ENCODE peak calls at places on chromosomes 16 and 17, in eight cellular contexts. G is stimulated activated CD4-positive, alpha-beta T cell treated with anti-CD3 and anti-CD28 coated beads, Interleukin-15, amount 100 ng/mL, for 1 hour; F is OCI-LY7; C is non-pigmented ciliary epithelial cell; L is cardiac muscle cell; U is GM04504; D is astrocyte of the spinal cord; N is epithelial cell of esophagus. H is an unnamed sample.

GRCh38 chr17:12388206-12388605 is 277.5 kb upstream of the MYOCD start:
- DNase-seq in G (no peak), F (no peak), C (no peak), L (no peak), U (peak), D (peak), N (no peak), H (peak)

GRCh38 chr17:79862259-79862658 is 23.0 kb upstream of the CBX4 start:
- DNase-seq in G (no peak), F (no peak), C (no peak), L (no peak), U (no peak), D (no peak), N (no peak), H (no peak)

GRCh38 chr16:69201291-69201690 is 14.3 kb downstream of the SNTB2 start:
- DNase-seq in G (no peak), F (no peak), C (no peak), L (no peak), U (no peak), D (no peak), N (no peak), H (no peak)

GRCh38 chr16:28264656-28265055 is 27.7 kb upstream of the SBK1 start:
- DNase-seq in G (no peak), F (no peak), C (no peak), L (no peak), U (peak), D (no peak), N (peak), H (peak)

GRCh38 chr17:78979780-78980623 is at the start of gene LGALS3BP:
- DNase-seq in G (no peak), F (no peak), C (no peak), L (peak), U (peak), D (peak), N (peak), H (peak)

GRCh38 chr16:64865037-64865696 is 256.7 kb downstream of the CDH11 start:
- DNase-seq in G (no peak), F (no peak), C (no peak), L (no peak), U (no peak), D (peak), N (no peak), H (no peak)

GRCh38 chr16:30065943-30066881 is 652 bp downstream of the ALDOA start:
- DNase-seq in G (no peak), F (peak), C (no peak), L (peak), U (no peak), D (no peak), N (peak), H (peak)

GRCh38 chr17:32124985-32125847 is 17.1 kb upstream of the RHOT1 start:
- DNase-seq in G (no peak), F (no peak), C (no peak), L (no peak), U (no peak), D (no peak), N (no peak), H (no peak)

GRCh38 chr17:29710891-29711418 is 88.2 kb upstream of the CORO6 start:
- DNase-seq in G (no peak), F (no peak), C (no peak), L (no peak), U (peak), D (no peak), N (peak), H (peak)

GRCh38 chr17:41467546-41467945 is 360 bp upstream of the KRT32 start:
- DNase-seq in G (no peak), F (no peak), C (no peak), L (no peak), U (no peak), D (no peak), N (no peak), H (no peak)

GRCh38 chr16:19804538-19805323 is 79.9 kb downstream of the GPRC5B start:
- DNase-seq in G (peak), F (peak), C (no peak), L (no peak), U (no peak), D (no peak), N (peak), H (no peak)

GRCh38 chr17:64491995-64492394 is 4.9 kb downstream of the POLG2 start:
- DNase-seq in G (no peak), F (no peak), C (no peak), L (no peak), U (no peak), D (peak), N (no peak), H (no peak)

GRCh38 chr16:24718967-24719521 is 10.4 kb upstream of the TNRC6A start:
- DNase-seq in G (no peak), F (no peak), C (no peak), L (no peak), U (no peak), D (no peak), N (no peak), H (no peak)

GRCh38 chr17:58691701-58692238 is at the start of gene TEX14:
- DNase-seq in G (no peak), F (no peak), C (no peak), L (no peak), U (no peak), D (no peak), N (no peak), H (no peak)

GRCh38 chr17:57669671-57670529 is 75.2 kb downstream of the CCDC182 start:
- DNase-seq in G (no peak), F (no peak), C (no peak), L (no peak), U (no peak), D (no peak), N (no peak), H (no peak)

GRCh38 chr17:42221886-42222745 is 27.8 kb upstream of the GHDC start:
- DNase-seq in G (peak), F (peak), C (no peak), L (peak), U (peak), D (peak), N (peak), H (peak)

GRCh38 chr17:74179576-74179975 is 23.9 kb upstream of the RPL38 start:
- DNase-seq in G (no peak), F (no peak), C (no peak), L (no peak), U (no peak), D (no peak), N (no peak), H (no peak)

GRCh38 chr16:87344931-87345631 is 27.9 kb upstream of the C16orf95 start:
- DNase-seq in G (peak), F (no peak), C (no peak), L (peak), U (no peak), D (no peak), N (no peak), H (peak)

GRCh38 chr16:15781650-15782049 is 75.2 kb downstream of the MYH11 start:
- DNase-seq in G (no peak), F (no peak), C (no peak), L (no peak), U (no peak), D (no peak), N (no peak), H (no peak)

GRCh38 chr16:4576008-4576407 is 19.9 kb downstream of the C16orf96 start:
- DNase-seq in G (no peak), F (no peak), C (no peak), L (no peak), U (no peak), D (no peak), N (no peak), H (no peak)

H was measured in Daoy.